ENCODE peak calls at places on chromosomes 6 and 20, in seven cellular contexts. X is renal cortical epithelial cell; L is mesendoderm; K is effector memory CD4-positive, alpha-beta T cell; H is activated CD8-positive, alpha-beta memory T cell treated with anti-CD3 and anti-CD28 coated beads, Interleukin-2, amount 50 U/mL, for 4 hours; M is G401; N is stimulated activated CD8-positive, alpha-beta memory T cell treated with anti-CD3 and anti-CD28 coated beads, Interleukin-4, amount 100 ng/mL, for 1 hour. R is an unnamed sample.

GRCh38 chr6:44000164-44000842 is 126.9 kb downstream of the MRPL14 start:
- DNase-seq in M (no peak), X (peak), L (peak), N (no peak), K (no peak), H (no peak), R (no peak)

GRCh38 chr20:43776691-43777090 is 49.9 kb upstream of the GTSF1L start:
- DNase-seq in N (no peak), H (no peak), L (no peak), M (no peak), X (no peak), K (no peak), R (no peak)

GRCh38 chr6:159473435-159473834 is 219.6 kb downstream of the SOD2 start:
- DNase-seq in L (no peak), N (no peak), K (no peak), X (no peak), M (no peak), H (no peak), R (no peak)

GRCh38 chr6:2344319-2344905 is 99.0 kb upstream of the GMDS start:
- DNase-seq in X (no peak), N (no peak), L (no peak), H (no peak), M (no peak), K (no peak), R (no peak)

GRCh38 chr6:88899569-88900316 is 63.7 kb downstream of the RNGTT start:
- DNase-seq in K (no peak), M (no peak), X (no peak), H (no peak), L (peak), N (no peak), R (no peak)

GRCh38 chr20:48826883-48827771 is 672 bp downstream of the PREX1 start:
- DNase-seq in X (no peak), L (peak), K (no peak), M (no peak), H (peak), N (no peak), R (no peak)

GRCh38 chr6:165751486-165751885 is 88.4 kb upstream of the PDE10A start:
- DNase-seq in X (no peak), H (no peak), N (no peak), L (no peak), M (no peak), K (no peak), R (no peak)

GRCh38 chr20:47360207-47360488 is 3.6 kb upstream of the ZMYND8 start:
- DNase-seq in L (no peak), M (no peak), K (no peak), X (peak), N (no peak), H (no peak), R (no peak)

GRCh38 chr6:35451354-35452185 is 568 bp upstream of the FANCE start:
- DNase-seq in N (no peak), K (no peak), X (no peak), L (no peak), H (no peak), M (no peak), R (no peak)

GRCh38 chr6:113857565-113858066 is 471 bp downstream of the MARCKS start:
- DNase-seq in N (no peak), M (peak), H (no peak), K (no peak), X (no peak), L (peak), R (no peak)

GRCh38 chr6:153523390-153523789 is 392.3 kb upstream of the RGS17 start:
- DNase-seq in X (no peak), M (no peak), L (no peak), H (no peak), N (no peak), K (no peak), R (no peak)

GRCh38 chr20:1467355-1468116 is 887 bp upstream of the NSFL1C start:
- DNase-seq in L (peak), N (no peak), H (peak), K (no peak), M (peak), X (peak), R (no peak)

GRCh38 chr20:13331536-13331935 is 110.5 kb downstream of the ISM1 start:
- DNase-seq in X (peak), H (no peak), N (no peak), K (no peak), M (no peak), L (no peak), R (no peak)

GRCh38 chr6:168678177-168678576 is 237.2 kb downstream of the SMOC2 start:
- DNase-seq in L (no peak), M (no peak), X (no peak), K (no peak), N (no peak), H (no peak), R (no peak)

GRCh38 chr6:3455490-3456394 is 1.1 kb downstream of the SLC22A23 start:
- DNase-seq in K (no peak), H (no peak), X (no peak), M (peak), L (peak), N (no peak), R (no peak)

GRCh38 chr6:10437891-10438290 is 23.0 kb upstream of the TFAP2A start:
- DNase-seq in K (no peak), N (no peak), X (no peak), M (no peak), L (no peak), H (no peak), R (no peak)

GRCh38 chr6:36329798-36330291 is 6.8 kb downstream of the BNIP5 start:
- DNase-seq in L (peak), H (no peak), K (no peak), N (no peak), X (no peak), M (no peak), R (no peak)

GRCh38 chr20:32966881-32967781 is 37.1 kb downstream of the SUN5 start:
- DNase-seq in K (peak), H (no peak), M (no peak), X (no peak), L (no peak), N (no peak), R (peak)

GRCh38 chr6:158170656-158171081 is 2.5 kb downstream of the GTF2H5 start:
- DNase-seq in X (peak), N (no peak), K (no peak), L (peak), M (no peak), H (no peak), R (no peak)

GRCh38 chr6:112443666-112444065 is 96.5 kb downstream of the RFPL4B start:
- DNase-seq in M (no peak), H (no peak), L (no peak), X (peak), K (no peak), N (no peak), R (no peak)

R was measured in effector CD4-positive, alpha-beta T cell.